ENCODE peak calls at places on chromosomes 3 and 15, in eight cellular contexts. One of them, this sample, is unnamed.

GRCh38 chr3:126395846-126396513 is 1.3 kb downstream of the CFAP100 start:
- DNase-seq in tibial nerve: no peak
- DNase-seq in cardiac muscle cell: no peak
- DNase-seq in endodermal cell: no peak
- DNase-seq in upper lobe of left lung: no peak
- DNase-seq in A549: no peak
- DNase-seq in left ventricle myocardium inferior: no peak
- DNase-seq in IMR-90: no peak
- DNase-seq in this sample: no peak

GRCh38 chr3:160006282-160007163 is 17.9 kb downstream of the IL12A start:
- DNase-seq in tibial nerve: peak; percentile 43
- DNase-seq in cardiac muscle cell: peak; percentile 83
- DNase-seq in endodermal cell: peak; percentile 78
- DNase-seq in upper lobe of left lung: no peak
- DNase-seq in A549: peak; percentile 82
- DNase-seq in left ventricle myocardium inferior: no peak
- DNase-seq in IMR-90: peak; percentile 77
- DNase-seq in this sample: peak; percentile 57

GRCh38 chr15:89533861-89534544 is 37.6 kb upstream of the RHCG start:
- DNase-seq in tibial nerve: no peak
- DNase-seq in cardiac muscle cell: peak; percentile 61
- DNase-seq in endodermal cell: no peak
- DNase-seq in upper lobe of left lung: no peak
- DNase-seq in A549: no peak
- DNase-seq in left ventricle myocardium inferior: no peak
- DNase-seq in IMR-90: no peak
- DNase-seq in this sample: no peak

GRCh38 chr15:89243691-89244511 is at the start of gene FANCI:
- DNase-seq in tibial nerve: peak; percentile 96
- DNase-seq in cardiac muscle cell: peak; percentile 96
- DNase-seq in endodermal cell: peak; percentile 99
- DNase-seq in upper lobe of left lung: peak; percentile 96
- DNase-seq in A549: peak; percentile 96
- DNase-seq in left ventricle myocardium inferior: peak; percentile 96
- DNase-seq in IMR-90: peak; percentile 90
- DNase-seq in this sample: peak; percentile 90

GRCh38 chr15:57421540-57421939 is 45.2 kb downstream of the CGNL1 start:
- DNase-seq in tibial nerve: no peak
- DNase-seq in cardiac muscle cell: no peak
- DNase-seq in endodermal cell: peak; percentile 46
- DNase-seq in upper lobe of left lung: no peak
- DNase-seq in A549: no peak
- DNase-seq in left ventricle myocardium inferior: no peak
- DNase-seq in IMR-90: no peak
- DNase-seq in this sample: no peak

GRCh38 chr3:169624533-169624972 is 39.0 kb downstream of the MECOM start:
- DNase-seq in tibial nerve: no peak
- DNase-seq in cardiac muscle cell: peak; percentile 36
- DNase-seq in endodermal cell: peak; percentile 51
- DNase-seq in upper lobe of left lung: no peak
- DNase-seq in A549: no peak
- DNase-seq in left ventricle myocardium inferior: no peak
- DNase-seq in IMR-90: no peak
- DNase-seq in this sample: no peak

GRCh38 chr15:65289261-65289854 is 2.7 kb upstream of the PARP16 start:
- DNase-seq in tibial nerve: no peak
- DNase-seq in cardiac muscle cell: no peak
- DNase-seq in endodermal cell: no peak
- DNase-seq in upper lobe of left lung: no peak
- DNase-seq in A549: no peak
- DNase-seq in left ventricle myocardium inferior: no peak
- DNase-seq in IMR-90: no peak
- DNase-seq in this sample: no peak

GRCh38 chr3:189277711-189278110 is 105.9 kb downstream of the TPRG1 start:
- DNase-seq in tibial nerve: no peak
- DNase-seq in cardiac muscle cell: peak; percentile 14
- DNase-seq in endodermal cell: no peak
- DNase-seq in upper lobe of left lung: no peak
- DNase-seq in A549: no peak
- DNase-seq in left ventricle myocardium inferior: no peak
- DNase-seq in IMR-90: no peak
- DNase-seq in this sample: peak; percentile 69

GRCh38 chr3:191385101-191385500 is 54.8 kb upstream of the UTS2B start:
- DNase-seq in tibial nerve: no peak
- DNase-seq in cardiac muscle cell: no peak
- DNase-seq in endodermal cell: no peak
- DNase-seq in upper lobe of left lung: no peak
- DNase-seq in A549: no peak
- DNase-seq in left ventricle myocardium inferior: no peak
- DNase-seq in IMR-90: no peak
- DNase-seq in this sample: no peak

GRCh38 chr3:191390580-191390979 is 60.3 kb upstream of the UTS2B start:
- DNase-seq in tibial nerve: no peak
- DNase-seq in cardiac muscle cell: no peak
- DNase-seq in endodermal cell: no peak
- DNase-seq in upper lobe of left lung: no peak
- DNase-seq in A549: no peak
- DNase-seq in left ventricle myocardium inferior: no peak
- DNase-seq in IMR-90: no peak
- DNase-seq in this sample: no peak

GRCh38 chr3:191387441-191388077 is 57.2 kb upstream of the UTS2B start:
- DNase-seq in tibial nerve: no peak
- DNase-seq in cardiac muscle cell: no peak
- DNase-seq in endodermal cell: no peak
- DNase-seq in upper lobe of left lung: no peak
- DNase-seq in A549: no peak
- DNase-seq in left ventricle myocardium inferior: no peak
- DNase-seq in IMR-90: no peak
- DNase-seq in this sample: no peak

GRCh38 chr3:191391873-191392808 is 61.8 kb upstream of the UTS2B start:
- DNase-seq in tibial nerve: no peak
- DNase-seq in cardiac muscle cell: no peak
- DNase-seq in endodermal cell: no peak
- DNase-seq in upper lobe of left lung: no peak
- DNase-seq in A549: no peak
- DNase-seq in left ventricle myocardium inferior: no peak
- DNase-seq in IMR-90: no peak
- DNase-seq in this sample: no peak

DNA sequence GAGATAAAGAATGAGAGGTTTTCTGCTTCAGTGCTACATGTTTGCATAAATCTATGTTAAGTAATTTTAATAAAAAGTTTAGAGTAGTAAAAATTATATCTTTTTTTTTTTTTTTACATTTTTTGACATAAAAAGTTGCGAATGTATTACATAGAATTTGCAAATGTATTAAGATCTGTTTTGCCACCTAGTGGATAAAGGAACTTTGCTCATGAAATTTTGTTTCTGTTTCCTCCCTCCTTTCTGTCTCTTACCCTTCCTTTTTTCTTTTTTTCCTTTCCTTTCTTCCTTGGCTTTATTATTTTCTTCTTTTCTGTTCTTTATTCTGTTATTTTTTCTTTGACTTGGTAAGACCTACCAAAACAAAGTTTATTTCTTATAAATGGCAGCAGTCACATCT is 58.5 kb upstream of the UTS2B start:
- DNase-seq in tibial nerve: no peak
- DNase-seq in cardiac muscle cell: peak; percentile 43
- DNase-seq in endodermal cell: no peak
- DNase-seq in upper lobe of left lung: no peak
- DNase-seq in A549: no peak
- DNase-seq in left ventricle myocardium inferior: no peak
- DNase-seq in IMR-90: no peak
- DNase-seq in this sample: no peak
- TF ChIP-seq CTCF in tibial nerve: no peak
- TF ChIP-seq CTCF in cardiac muscle cell: peak; percentile 37
- TF ChIP-seq CTCF in endodermal cell: peak; percentile 46
- TF ChIP-seq CTCF in upper lobe of left lung: peak; percentile 5
- TF ChIP-seq CTCF in A549: peak; percentile 23
- TF ChIP-seq CTCF in left ventricle myocardium inferior: peak; percentile 50
- TF ChIP-seq CTCF in IMR-90: peak; percentile 29
- TF ChIP-seq CTCF in this sample: peak; percentile 48

GRCh38 chr3:46693897-46694235 is 387 bp upstream of the ALS2CL start:
- DNase-seq in tibial nerve: no peak
- DNase-seq in cardiac muscle cell: no peak
- DNase-seq in endodermal cell: no peak
- DNase-seq in upper lobe of left lung: peak; percentile 89
- DNase-seq in A549: no peak
- DNase-seq in left ventricle myocardium inferior: no peak
- DNase-seq in IMR-90: no peak
- DNase-seq in this sample: no peak

GRCh38 chr3:46694520-46694919 is 1.0 kb upstream of the ALS2CL start:
- DNase-seq in tibial nerve: no peak
- DNase-seq in cardiac muscle cell: no peak
- DNase-seq in endodermal cell: no peak
- DNase-seq in upper lobe of left lung: no peak
- DNase-seq in A549: no peak
- DNase-seq in left ventricle myocardium inferior: no peak
- DNase-seq in IMR-90: no peak
- DNase-seq in this sample: no peak

GRCh38 chr3:46695962-46696922 is 2.8 kb upstream of the ALS2CL start:
- DNase-seq in tibial nerve: no peak
- DNase-seq in cardiac muscle cell: peak; percentile 31
- DNase-seq in endodermal cell: no peak
- DNase-seq in upper lobe of left lung: no peak
- DNase-seq in A549: no peak
- DNase-seq in left ventricle myocardium inferior: peak; percentile 75
- DNase-seq in IMR-90: peak; percentile 29
- DNase-seq in this sample: no peak

GRCh38 chr3:46693038-46693896 is at the start of gene ALS2CL:
- DNase-seq in tibial nerve: no peak
- DNase-seq in cardiac muscle cell: peak; percentile 17
- DNase-seq in endodermal cell: peak; percentile 90
- DNase-seq in upper lobe of left lung: peak; percentile 93
- DNase-seq in A549: peak; percentile 32
- DNase-seq in left ventricle myocardium inferior: peak; percentile 64
- DNase-seq in IMR-90: no peak
- DNase-seq in this sample: peak; percentile 53

GRCh38 chr3:46695177-46695961 is 1.9 kb upstream of the ALS2CL start:
- DNase-seq in tibial nerve: peak; percentile 53
- DNase-seq in cardiac muscle cell: peak; percentile 65
- DNase-seq in endodermal cell: peak; percentile 90
- DNase-seq in upper lobe of left lung: no peak
- DNase-seq in A549: peak; percentile 31
- DNase-seq in left ventricle myocardium inferior: peak; percentile 70
- DNase-seq in IMR-90: no peak
- DNase-seq in this sample: peak; percentile 25
- H3K4me1 ChIP-seq in tibial nerve: peaks cover 77% of the 10 kb centered on the region
- H3K4me1 ChIP-seq in cardiac muscle cell: peaks cover 31% of the 10 kb centered on the region
- H3K4me1 ChIP-seq in endodermal cell: no peaks in the 10 kb centered on the region
- H3K4me1 ChIP-seq in upper lobe of left lung: peaks cover 75% of the 10 kb centered on the region
- H3K4me1 ChIP-seq in A549: peaks cover 27% of the 10 kb centered on the region
- H3K4me1 ChIP-seq in left ventricle myocardium inferior: peaks cover 88% of the 10 kb centered on the region
- H3K4me1 ChIP-seq in IMR-90: peaks cover 20% of the 10 kb centered on the region
- H3K4me1 ChIP-seq in this sample: peaks cover 8% of the 10 kb centered on the region

GRCh38 chr15:93042691-93043378 is 46.2 kb downstream of the RGMA start:
- DNase-seq in tibial nerve: no peak
- DNase-seq in cardiac muscle cell: no peak
- DNase-seq in endodermal cell: no peak
- DNase-seq in upper lobe of left lung: peak; percentile 19
- DNase-seq in A549: no peak
- DNase-seq in left ventricle myocardium inferior: no peak
- DNase-seq in IMR-90: no peak
- DNase-seq in this sample: no peak

GRCh38 chr15:93044301-93045190 is 44.5 kb downstream of the RGMA start:
- DNase-seq in tibial nerve: no peak
- DNase-seq in cardiac muscle cell: no peak
- DNase-seq in endodermal cell: no peak
- DNase-seq in upper lobe of left lung: peak; percentile 82
- DNase-seq in A549: no peak
- DNase-seq in left ventricle myocardium inferior: no peak
- DNase-seq in IMR-90: no peak
- DNase-seq in this sample: no peak

GRCh38 chr15:93042211-93042610 is 46.8 kb downstream of the RGMA start:
- DNase-seq in tibial nerve: no peak
- DNase-seq in cardiac muscle cell: no peak
- DNase-seq in endodermal cell: no peak
- DNase-seq in upper lobe of left lung: no peak
- DNase-seq in A549: no peak
- DNase-seq in left ventricle myocardium inferior: no peak
- DNase-seq in IMR-90: no peak
- DNase-seq in this sample: no peak

GRCh38 chr15:93045191-93045785 is 43.7 kb downstream of the RGMA start:
- DNase-seq in tibial nerve: no peak
- DNase-seq in cardiac muscle cell: no peak
- DNase-seq in endodermal cell: no peak
- DNase-seq in upper lobe of left lung: peak; percentile 72
- DNase-seq in A549: no peak
- DNase-seq in left ventricle myocardium inferior: no peak
- DNase-seq in IMR-90: no peak
- DNase-seq in this sample: no peak

DNA sequence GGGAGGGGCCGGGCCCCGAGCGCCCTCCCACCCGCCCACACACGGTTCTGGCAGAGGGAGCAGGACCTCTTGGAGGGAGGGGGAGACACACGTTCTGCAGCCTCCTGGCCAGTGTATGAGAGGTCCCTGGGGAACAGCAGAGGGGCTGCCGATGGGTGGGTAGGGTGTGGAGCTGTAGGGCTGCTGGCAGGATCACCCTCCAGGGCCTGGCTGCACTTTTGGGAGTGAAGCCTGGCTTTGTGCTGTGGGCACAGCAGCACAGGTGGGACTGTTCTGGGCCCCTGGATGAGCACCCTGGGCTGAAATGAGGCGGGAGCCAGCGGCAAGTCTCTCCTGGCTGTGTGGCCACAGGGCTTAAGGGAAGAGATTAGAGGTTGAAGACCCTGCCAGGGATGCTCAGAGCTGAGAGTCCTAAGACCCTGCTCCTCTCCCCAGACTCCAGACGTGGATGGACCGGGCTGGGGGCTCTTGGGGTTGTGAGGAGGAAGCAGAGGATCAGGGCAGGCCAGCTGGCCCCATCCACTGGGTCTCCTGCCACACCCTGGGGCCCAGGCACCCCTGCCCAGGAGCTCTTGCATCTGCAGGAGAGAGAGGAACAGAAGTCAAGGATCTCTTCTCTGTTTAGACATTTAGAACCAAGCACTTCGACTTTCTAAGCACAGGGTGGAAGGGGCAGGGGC is 45.2 kb downstream of the RGMA start:
- DNase-seq in tibial nerve: no peak
- DNase-seq in cardiac muscle cell: no peak
- DNase-seq in endodermal cell: no peak
- DNase-seq in upper lobe of left lung: peak; percentile 35
- DNase-seq in A549: no peak
- DNase-seq in left ventricle myocardium inferior: no peak
- DNase-seq in IMR-90: no peak
- DNase-seq in this sample: no peak
- H3K27ac ChIP-seq in tibial nerve: no peak overlapping the region
- H3K27ac ChIP-seq in cardiac muscle cell: no peak overlapping the region
- H3K27ac ChIP-seq in endodermal cell: peak overlapping the region; percentile 24
- H3K27ac ChIP-seq in upper lobe of left lung: no peak overlapping the region
- H3K27ac ChIP-seq in A549: no peak overlapping the region
- H3K27ac ChIP-seq in left ventricle myocardium inferior: no peak overlapping the region
- H3K27ac ChIP-seq in IMR-90: no peak overlapping the region
- H3K27ac ChIP-seq in this sample: no peak overlapping the region

DNA sequence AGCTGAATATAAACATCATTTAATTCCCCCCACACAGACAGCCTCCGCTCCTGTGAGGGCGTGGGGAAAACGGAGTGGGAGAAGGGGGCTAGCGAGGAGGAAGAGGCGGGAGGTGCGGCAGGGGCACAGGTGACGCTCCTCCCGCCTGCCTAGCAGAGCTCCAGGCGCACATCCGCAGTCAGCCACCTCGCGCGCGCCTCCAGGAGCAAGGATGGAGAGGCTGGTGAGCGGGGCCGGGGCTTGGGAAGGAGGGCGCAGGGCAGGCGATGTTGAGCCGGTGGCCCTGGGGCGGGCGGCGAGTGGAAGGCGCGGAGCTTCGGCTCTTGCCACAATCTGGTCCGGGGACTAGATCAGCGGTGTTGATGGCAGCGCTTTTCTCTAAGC is at the start of gene CD200:
- DNase-seq in tibial nerve: peak; percentile 59
- DNase-seq in cardiac muscle cell: peak; percentile 75
- DNase-seq in endodermal cell: peak; percentile 90
- DNase-seq in upper lobe of left lung: peak; percentile 89
- DNase-seq in A549: no peak
- DNase-seq in left ventricle myocardium inferior: peak; percentile 37
- DNase-seq in IMR-90: peak; percentile 16
- DNase-seq in this sample: no peak
- TF ChIP-seq CTCF in tibial nerve: peak; percentile 45
- TF ChIP-seq CTCF in cardiac muscle cell: no peak
- TF ChIP-seq CTCF in endodermal cell: no peak
- TF ChIP-seq CTCF in upper lobe of left lung: no peak
- TF ChIP-seq CTCF in A549: no peak
- TF ChIP-seq CTCF in left ventricle myocardium inferior: no peak
- TF ChIP-seq CTCF in IMR-90: no peak
- TF ChIP-seq CTCF in this sample: peak; percentile 9

This sample was measured in foreskin keratinocyte.